ENCODE peak calls at places on chromosomes 7 and 10, in ten cellular contexts. I, G, X, Y, J, O, D, H, R and Q are unnamed samples.

GRCh38 chr10:103682631-103683030 is 172.7 kb downstream of the SH3PXD2A start:
- DNase-seq in R (no peak), O (no peak), I (no peak), Y (no peak), X (no peak), J (no peak), H (no peak), G (no peak), D (no peak), Q (no peak)

GRCh38 chr7:18250133-18250532 is 222.5 kb upstream of the PRPS1L1 start:
- DNase-seq in H (no peak), I (no peak), R (no peak), X (no peak), G (no peak), D (no peak), J (no peak), Y (no peak), O (no peak), Q (no peak)

GRCh38 chr10:26859241-26860025 is 1.3 kb downstream of the ABI1 start:
- DNase-seq in R (no peak), Y (no peak), X (peak; percentile 25), I (no peak), D (no peak), O (no peak), G (no peak), H (no peak), J (no peak), Q (no peak)

GRCh38 chr7:81183326-81183725 is 264.5 kb upstream of the SEMA3C start:
- DNase-seq in H (no peak), J (no peak), Y (no peak), X (no peak), D (peak; percentile 36), G (no peak), O (no peak), R (no peak), I (no peak), Q (no peak)

GRCh38 chr10:80458263-80458625 is 4.1 kb downstream of the TSPAN14 start:
- DNase-seq in I (no peak), J (no peak), O (no peak), Y (no peak), X (no peak), D (no peak), G (no peak), R (no peak), H (no peak), Q (no peak)

GRCh38 chr7:140983802-140984201 is 30.9 kb downstream of the MRPS33 start:
- DNase-seq in J (no peak), H (no peak), I (no peak), R (no peak), X (peak; percentile 11), Y (no peak), O (peak; percentile 20), G (no peak), D (no peak), Q (no peak)

GRCh38 chr7:36310897-36311296 is 78.8 kb upstream of the ANLN start:
- DNase-seq in O (no peak), R (no peak), G (no peak), Y (no peak), J (no peak), I (no peak), X (no peak), D (no peak), H (no peak), Q (no peak)

GRCh38 chr10:62961951-62962523 is 145.9 kb upstream of the EGR2 start:
- DNase-seq in J (no peak), I (no peak), X (peak; percentile 28), D (peak; percentile 60), G (no peak), O (peak; percentile 3), R (no peak), H (no peak), Y (no peak), Q (peak; percentile 3)

GRCh38 chr10:114697061-114697598 is 39.1 kb upstream of the ABLIM1 start:
- DNase-seq in H (no peak), X (no peak), R (no peak), Y (peak; percentile 82), J (no peak), I (no peak), G (no peak), D (peak; percentile 92), O (no peak), Q (no peak)

GRCh38 chr10:32256613-32257437 is 90.1 kb downstream of the EPC1 start:
- DNase-seq in H (peak; percentile 69), D (peak; percentile 44), X (peak; percentile 58), O (peak; percentile 79), J (peak; percentile 28), R (peak; percentile 33), I (no peak), G (peak; percentile 73), Y (no peak), Q (peak; percentile 64)

GRCh38 chr10:50421026-50421719 is 169.9 kb upstream of the ASAH2 start:
- DNase-seq in J (no peak), R (peak; percentile 47), H (peak; percentile 46), X (peak; percentile 64), I (no peak), O (peak; percentile 64), Y (no peak), D (peak; percentile 41), G (peak; percentile 61), Q (peak; percentile 46)

GRCh38 chr7:155739538-155740140 is 72.6 kb downstream of the SHH start:
- DNase-seq in R (no peak), Y (no peak), O (no peak), X (no peak), H (no peak), G (no peak), J (no peak), I (no peak), D (no peak), Q (no peak)

GRCh38 chr10:74928742-74929191 is 102.4 kb downstream of the KAT6B start:
- DNase-seq in Y (peak; percentile 41), G (no peak), H (no peak), J (no peak), I (no peak), R (no peak), D (no peak), O (no peak), X (peak; percentile 56), Q (no peak)

GRCh38 chr10:119498889-119499864 is 43.3 kb downstream of the RGS10 start:
- DNase-seq in D (no peak), G (no peak), H (no peak), R (no peak), O (no peak), I (no peak), J (no peak), Y (no peak), X (no peak), Q (no peak)

GRCh38 chr10:128209862-128210214 is 83.6 kb upstream of the MKI67 start:
- DNase-seq in X (no peak), H (no peak), I (no peak), D (no peak), Y (no peak), O (no peak), R (no peak), J (no peak), G (no peak), Q (no peak)

GRCh38 chr10:17905491-17905890 is 46.2 kb upstream of the SLC39A12 start:
- DNase-seq in J (no peak), D (no peak), O (no peak), H (no peak), Y (no peak), R (no peak), G (no peak), X (no peak), I (no peak), Q (no peak)

GRCh38 chr7:123715793-123716192 is 33.0 kb downstream of the WASL start:
- DNase-seq in D (no peak), Y (no peak), J (no peak), I (no peak), H (no peak), R (no peak), X (no peak), G (no peak), O (no peak), Q (no peak)

GRCh38 chr10:92891885-92892705 is 43.8 kb downstream of the EXOC6 start:
- DNase-seq in I (peak; percentile 25), R (peak; percentile 69), G (no peak), H (no peak), D (no peak), X (peak; percentile 85), O (no peak), Y (peak; percentile 25), J (no peak), Q (peak; percentile 96)

GRCh38 chr10:86020139-86020538 is 346.5 kb downstream of the GRID1 start:
- DNase-seq in X (no peak), D (no peak), O (no peak), H (no peak), Y (no peak), I (no peak), G (no peak), R (no peak), J (no peak), Q (no peak)

GRCh38 chr7:150866932-150867564 is 14.7 kb downstream of the AOC1 start:
- DNase-seq in Y (no peak), R (no peak), D (no peak), H (no peak), J (no peak), G (no peak), X (no peak), O (no peak), I (no peak), Q (no peak)

GRCh38 chr10:73886625-73887024 is 12.3 kb upstream of the CAMK2G start:
- DNase-seq in R (no peak), G (no peak), J (no peak), Y (no peak), D (no peak), I (no peak), H (no peak), X (no peak), O (no peak), Q (no peak)

GRCh38 chr10:45000764-45001381 is at the start of gene ZNF22:
- DNase-seq in O (peak; percentile 85), R (peak; percentile 16), D (peak; percentile 82), G (peak; percentile 85), H (peak; percentile 70), Y (no peak), J (peak; percentile 45), X (peak; percentile 63), I (peak; percentile 48), Q (peak; percentile 82)

GRCh38 chr10:75910032-75910431 is 478.6 kb downstream of the LRMDA start:
- DNase-seq in Y (peak; percentile 3), O (no peak), H (no peak), G (no peak), R (no peak), D (no peak), J (no peak), I (no peak), X (peak; percentile 71), Q (peak; percentile 44)

GRCh38 chr7:99617187-99617781 is 538 bp downstream of the ZSCAN25 start:
- DNase-seq in G (no peak), R (peak; percentile 25), I (peak; percentile 53), H (no peak), O (no peak), X (no peak), D (no peak), J (no peak), Y (no peak), Q (no peak)

GRCh38 chr10:7915923-7916322 is 97.6 kb downstream of the TAF3 start:
- DNase-seq in O (no peak), X (peak; percentile 53), D (no peak), R (no peak), Y (peak; percentile 8), G (no peak), I (peak; percentile 39), H (no peak), J (no peak), Q (no peak)

GRCh38 chr10:101311440-101312067 is 42.4 kb upstream of the BTRC start:
- DNase-seq in J (no peak), X (no peak), R (no peak), O (no peak), H (no peak), D (no peak), Y (no peak), I (no peak), G (no peak), Q (no peak)

GRCh38 chr7:83366629-83367028 is 203.9 kb upstream of the PCLO start:
- DNase-seq in G (no peak), J (no peak), H (no peak), X (no peak), O (no peak), D (no peak), I (no peak), Y (no peak), R (no peak), Q (no peak)

GRCh38 chr7:143265017-143265693 is 1.9 kb downstream of the GSTK1 start:
- DNase-seq in O (no peak), H (no peak), D (peak; percentile 29), J (no peak), R (no peak), G (no peak), Y (no peak), X (no peak), I (no peak), Q (no peak)